ENCODE peak calls at places on chromosomes 3 and 15, in seven cellular contexts. S is naive thymus-derived CD8-positive, alpha-beta T cell; N is iPS-NIHi11; V is hepatic stellate cell; D is amniotic stem cell; I is fibroblast of mammary gland; H is left ventricle myocardium superior. U is an unnamed sample.

GRCh38 chr3:141815667-141816066 is 52.5 kb downstream of the GRK7 start:
- DNase-seq in D (no peak), N (no peak), H (no peak), V (no peak), I (no peak), S (no peak), U (peak; percentile 7)

GRCh38 chr3:10506696-10507095 is 1.3 kb upstream of the ATP2B2 start:
- DNase-seq in D (no peak), V (no peak), S (no peak), H (no peak), N (no peak), I (no peak), U (no peak)

GRCh38 chr3:144053121-144053520 is 81.5 kb downstream of the DIPK2A start:
- DNase-seq in H (no peak), D (peak; percentile 62), N (no peak), S (no peak), V (peak; percentile 27), I (peak; percentile 69), U (no peak)

GRCh38 chr15:80266745-80267144 is 14.7 kb upstream of the CTXND1 start:
- DNase-seq in D (no peak), S (no peak), V (no peak), I (no peak), H (no peak), N (no peak), U (no peak)

GRCh38 chr3:183013074-183013473 is 32.7 kb upstream of the DCUN1D1 start:
- DNase-seq in S (no peak), V (no peak), N (no peak), D (no peak), I (no peak), H (no peak), U (no peak)

GRCh38 chr15:90084876-90085423 is 17.3 kb downstream of the IDH2 start:
- DNase-seq in D (no peak), N (no peak), H (no peak), I (no peak), S (no peak), V (no peak), U (no peak)

GRCh38 chr3:48222616-48223513 is at the start of gene CAMP:
- DNase-seq in N (no peak), S (no peak), H (peak; percentile 82), V (no peak), I (peak; percentile 44), D (no peak), U (no peak)

GRCh38 chr3:193869221-193870201 is 266.4 kb upstream of the HES1 start:
- DNase-seq in I (peak; percentile 70), H (peak; percentile 70), D (no peak), N (peak; percentile 81), V (peak; percentile 92), S (no peak), U (no peak)

GRCh38 chr3:126544596-126545281 is 14.0 kb downstream of the C3orf22 start:
- DNase-seq in I (no peak), H (peak; percentile 15), V (no peak), N (no peak), D (no peak), S (no peak), U (no peak)

GRCh38 chr3:57230006-57230405 is 2.5 kb downstream of the APPL1 start:
- DNase-seq in D (no peak), V (no peak), N (no peak), S (no peak), I (no peak), H (no peak), U (peak; percentile 3)

GRCh38 chr3:130627143-130627849 is 110.3 kb downstream of the COL6A6 start:
- DNase-seq in N (no peak), S (no peak), I (no peak), H (no peak), D (no peak), V (no peak), U (no peak)

GRCh38 chr15:84764585-84764984 is 16.2 kb downstream of the ZNF592 start:
- DNase-seq in V (no peak), D (no peak), H (no peak), I (no peak), N (no peak), S (no peak), U (no peak)

GRCh38 chr3:147318900-147319299 is 87.4 kb downstream of the ZIC4 start:
- DNase-seq in V (no peak), N (no peak), D (no peak), I (peak; percentile 6), S (no peak), H (no peak), U (no peak)